ENCODE peak calls at places on chromosomes 11 and 22, in nine cellular contexts. One of them, this sample, is unnamed.

GRCh38 chr11:16814410-16815046 is 76.1 kb downstream of the C11orf58 start:
- DNase-seq in effector memory CD4-positive, alpha-beta T cell: no peak
- DNase-seq in hepatocyte: no peak
- DNase-seq in pancreas: no peak
- DNase-seq in A549: no peak
- DNase-seq in H1: no peak
- DNase-seq in choroid plexus epithelial cell: no peak
- DNase-seq in lower lobe of right lung: peak; percentile 50
- DNase-seq in Peyer's patch: no peak
- DNase-seq in this sample: no peak

GRCh38 chr11:84819561-84819960 is 807.6 kb downstream of the DLG2 start:
- DNase-seq in pancreas: no peak
- DNase-seq in H1: no peak
- DNase-seq in A549: no peak
- DNase-seq in Peyer's patch: no peak
- DNase-seq in lower lobe of right lung: no peak
- DNase-seq in effector memory CD4-positive, alpha-beta T cell: no peak
- DNase-seq in hepatocyte: no peak
- DNase-seq in choroid plexus epithelial cell: peak; percentile 9
- DNase-seq in this sample: no peak

GRCh38 chr11:71459767-71460320 is 6.8 kb downstream of the NADSYN1 start:
- DNase-seq in hepatocyte: no peak
- DNase-seq in pancreas: no peak
- DNase-seq in lower lobe of right lung: no peak
- DNase-seq in Peyer's patch: no peak
- DNase-seq in A549: no peak
- DNase-seq in H1: no peak
- DNase-seq in effector memory CD4-positive, alpha-beta T cell: no peak
- DNase-seq in choroid plexus epithelial cell: no peak
- DNase-seq in this sample: no peak

GRCh38 chr11:104968856-104969776 is 742 bp upstream of the CASP4 start:
- DNase-seq in pancreas: peak; percentile 48
- DNase-seq in hepatocyte: peak; percentile 11
- DNase-seq in A549: no peak
- DNase-seq in Peyer's patch: no peak
- DNase-seq in H1: peak; percentile 21
- DNase-seq in effector memory CD4-positive, alpha-beta T cell: no peak
- DNase-seq in lower lobe of right lung: peak; percentile 44
- DNase-seq in choroid plexus epithelial cell: peak; percentile 36
- DNase-seq in this sample: peak; percentile 4

GRCh38 chr11:4203603-4204360 is 109.2 kb downstream of the RRM1 start:
- DNase-seq in hepatocyte: no peak
- DNase-seq in pancreas: no peak
- DNase-seq in lower lobe of right lung: no peak
- DNase-seq in A549: peak; percentile 9
- DNase-seq in Peyer's patch: no peak
- DNase-seq in effector memory CD4-positive, alpha-beta T cell: no peak
- DNase-seq in choroid plexus epithelial cell: no peak
- DNase-seq in H1: no peak
- DNase-seq in this sample: peak; percentile 58

GRCh38 chr22:41939981-41940852 is 6.7 kb downstream of the CENPM start:
- DNase-seq in Peyer's patch: peak; percentile 99
- DNase-seq in choroid plexus epithelial cell: no peak
- DNase-seq in lower lobe of right lung: peak; percentile 66
- DNase-seq in pancreas: no peak
- DNase-seq in effector memory CD4-positive, alpha-beta T cell: peak; percentile 96
- DNase-seq in H1: no peak
- DNase-seq in A549: peak; percentile 67
- DNase-seq in hepatocyte: no peak
- DNase-seq in this sample: peak; percentile 66

GRCh38 chr11:126059238-126059761 is 3.4 kb downstream of the CDON start:
- DNase-seq in Peyer's patch: no peak
- DNase-seq in hepatocyte: no peak
- DNase-seq in effector memory CD4-positive, alpha-beta T cell: no peak
- DNase-seq in A549: no peak
- DNase-seq in choroid plexus epithelial cell: no peak
- DNase-seq in H1: no peak
- DNase-seq in pancreas: no peak
- DNase-seq in lower lobe of right lung: no peak
- DNase-seq in this sample: peak; percentile 50

GRCh38 chr11:69823641-69824285 is 4.5 kb upstream of the FGF3 start:
- DNase-seq in pancreas: no peak
- DNase-seq in effector memory CD4-positive, alpha-beta T cell: no peak
- DNase-seq in choroid plexus epithelial cell: no peak
- DNase-seq in hepatocyte: no peak
- DNase-seq in lower lobe of right lung: no peak
- DNase-seq in A549: no peak
- DNase-seq in H1: no peak
- DNase-seq in Peyer's patch: no peak
- DNase-seq in this sample: peak; percentile 39

GRCh38 chr22:35997438-35997837 is 31.2 kb downstream of the RBFOX2 start:
- DNase-seq in choroid plexus epithelial cell: peak; percentile 86
- DNase-seq in effector memory CD4-positive, alpha-beta T cell: no peak
- DNase-seq in lower lobe of right lung: no peak
- DNase-seq in hepatocyte: peak; percentile 24
- DNase-seq in pancreas: no peak
- DNase-seq in A549: no peak
- DNase-seq in Peyer's patch: no peak
- DNase-seq in H1: no peak
- DNase-seq in this sample: no peak

GRCh38 chr11:27723685-27724084 is 23.4 kb upstream of the BDNF start:
- DNase-seq in lower lobe of right lung: no peak
- DNase-seq in effector memory CD4-positive, alpha-beta T cell: no peak
- DNase-seq in pancreas: no peak
- DNase-seq in choroid plexus epithelial cell: peak; percentile 39
- DNase-seq in hepatocyte: no peak
- DNase-seq in Peyer's patch: no peak
- DNase-seq in H1: no peak
- DNase-seq in A549: no peak
- DNase-seq in this sample: peak; percentile 5

GRCh38 chr11:69832561-69833413 is 13.6 kb upstream of the FGF3 start:
- DNase-seq in pancreas: no peak
- DNase-seq in Peyer's patch: no peak
- DNase-seq in hepatocyte: no peak
- DNase-seq in effector memory CD4-positive, alpha-beta T cell: no peak
- DNase-seq in H1: no peak
- DNase-seq in choroid plexus epithelial cell: no peak
- DNase-seq in lower lobe of right lung: no peak
- DNase-seq in A549: no peak
- DNase-seq in this sample: peak; percentile 75

GRCh38 chr22:26887456-26887855 is 230.1 kb downstream of the MIAT start:
- DNase-seq in pancreas: no peak
- DNase-seq in H1: no peak
- DNase-seq in Peyer's patch: no peak
- DNase-seq in effector memory CD4-positive, alpha-beta T cell: no peak
- DNase-seq in lower lobe of right lung: no peak
- DNase-seq in choroid plexus epithelial cell: peak; percentile 87
- DNase-seq in A549: peak; percentile 47
- DNase-seq in hepatocyte: peak; percentile 24
- DNase-seq in this sample: no peak

GRCh38 chr11:14981507-14981906 is 9.4 kb upstream of the CALCA start:
- DNase-seq in hepatocyte: no peak
- DNase-seq in Peyer's patch: no peak
- DNase-seq in lower lobe of right lung: no peak
- DNase-seq in effector memory CD4-positive, alpha-beta T cell: no peak
- DNase-seq in pancreas: no peak
- DNase-seq in A549: no peak
- DNase-seq in H1: no peak
- DNase-seq in choroid plexus epithelial cell: no peak
- DNase-seq in this sample: no peak

GRCh38 chr22:40856513-40857308 is at the start of the genes ST13 and XPNPEP3:
- DNase-seq in Peyer's patch: peak; percentile 96
- DNase-seq in choroid plexus epithelial cell: peak; percentile 98
- DNase-seq in A549: peak; percentile 95
- DNase-seq in H1: peak; percentile 88
- DNase-seq in hepatocyte: peak; percentile 98
- DNase-seq in effector memory CD4-positive, alpha-beta T cell: peak; percentile 94
- DNase-seq in lower lobe of right lung: peak; percentile 99
- DNase-seq in pancreas: peak; percentile 99
- DNase-seq in this sample: peak; percentile 95

GRCh38 chr11:32088117-32088941 is 2.5 kb upstream of the RCN1 start:
- DNase-seq in Peyer's patch: no peak
- DNase-seq in hepatocyte: peak; percentile 37
- DNase-seq in pancreas: no peak
- DNase-seq in H1: no peak
- DNase-seq in choroid plexus epithelial cell: peak; percentile 95
- DNase-seq in effector memory CD4-positive, alpha-beta T cell: no peak
- DNase-seq in A549: no peak
- DNase-seq in lower lobe of right lung: no peak
- DNase-seq in this sample: no peak

GRCh38 chr22:46580940-46581579 is 39.1 kb upstream of the GRAMD4 start:
- DNase-seq in choroid plexus epithelial cell: no peak
- DNase-seq in effector memory CD4-positive, alpha-beta T cell: no peak
- DNase-seq in A549: no peak
- DNase-seq in H1: no peak
- DNase-seq in hepatocyte: peak; percentile 8
- DNase-seq in Peyer's patch: no peak
- DNase-seq in lower lobe of right lung: peak; percentile 28
- DNase-seq in pancreas: no peak
- DNase-seq in this sample: no peak

GRCh38 chr11:2379471-2380174 is 2.5 kb downstream of the CD81 start:
- DNase-seq in choroid plexus epithelial cell: no peak
- DNase-seq in A549: no peak
- DNase-seq in pancreas: peak; percentile 76
- DNase-seq in Peyer's patch: no peak
- DNase-seq in H1: no peak
- DNase-seq in lower lobe of right lung: peak; percentile 48
- DNase-seq in hepatocyte: no peak
- DNase-seq in effector memory CD4-positive, alpha-beta T cell: no peak
- DNase-seq in this sample: no peak
- H3K4me3 ChIP-seq in choroid plexus epithelial cell: peak overlapping the region; percentile 87
- H3K4me3 ChIP-seq in A549: no peak overlapping the region
- H3K4me3 ChIP-seq in pancreas: peak overlapping the region; percentile 26
- H3K4me3 ChIP-seq in Peyer's patch: peak overlapping the region; percentile 92
- H3K4me3 ChIP-seq in H1: no peak overlapping the region
- H3K4me3 ChIP-seq in lower lobe of right lung: peak overlapping the region; percentile 48
- H3K4me3 ChIP-seq in hepatocyte: no peak overlapping the region
- H3K4me3 ChIP-seq in effector memory CD4-positive, alpha-beta T cell: no peak overlapping the region
- H3K4me3 ChIP-seq in this sample: no peak overlapping the region

DNA sequence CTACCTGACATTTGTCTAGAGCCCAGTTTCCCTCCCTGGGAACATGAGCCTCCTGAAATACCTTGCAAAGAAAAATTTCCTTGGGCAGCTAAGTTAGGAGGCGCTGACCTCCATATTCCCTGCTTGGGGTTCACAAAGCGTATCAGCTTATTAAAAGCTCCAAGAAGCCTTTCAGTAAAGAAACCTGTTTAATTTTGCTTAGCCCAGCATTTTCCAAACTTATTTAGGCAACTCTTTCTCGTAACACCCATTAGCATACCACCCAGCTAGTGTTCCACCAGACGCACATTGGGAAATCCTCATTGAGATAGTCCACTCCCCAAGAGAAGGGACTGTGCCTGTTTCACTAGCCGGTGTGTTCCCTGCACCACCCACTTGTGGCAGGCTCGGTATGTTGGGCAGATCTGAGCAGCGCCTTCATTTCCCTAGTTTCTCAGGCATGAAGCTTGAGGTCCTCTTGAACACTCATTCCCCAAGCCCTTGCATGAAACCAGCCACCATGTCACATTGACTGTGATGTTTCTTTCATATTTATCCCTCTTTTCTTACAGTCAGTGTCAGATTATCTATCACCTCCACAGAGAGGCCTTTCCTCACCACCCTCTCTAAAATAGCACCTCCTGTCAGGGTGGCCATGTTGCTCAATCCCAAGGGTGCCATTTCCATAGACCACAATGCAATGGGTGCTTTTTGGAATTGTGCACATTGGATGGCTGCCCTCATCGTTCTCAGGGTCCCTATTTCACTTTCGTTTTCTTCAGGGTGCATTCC is 12.5 kb upstream of the ELF5 start:
- DNase-seq in hepatocyte: no peak
- DNase-seq in lower lobe of right lung: no peak
- DNase-seq in effector memory CD4-positive, alpha-beta T cell: no peak
- DNase-seq in H1: no peak
- DNase-seq in Peyer's patch: no peak
- DNase-seq in A549: no peak
- DNase-seq in choroid plexus epithelial cell: no peak
- DNase-seq in pancreas: no peak
- DNase-seq in this sample: no peak
- H3K4me3 ChIP-seq in hepatocyte: no peak overlapping the region
- H3K4me3 ChIP-seq in lower lobe of right lung: no peak overlapping the region
- H3K4me3 ChIP-seq in effector memory CD4-positive, alpha-beta T cell: no peak overlapping the region
- H3K4me3 ChIP-seq in H1: no peak overlapping the region
- H3K4me3 ChIP-seq in Peyer's patch: no peak overlapping the region
- H3K4me3 ChIP-seq in A549: no peak overlapping the region
- H3K4me3 ChIP-seq in choroid plexus epithelial cell: no peak overlapping the region
- H3K4me3 ChIP-seq in pancreas: no peak overlapping the region
- H3K4me3 ChIP-seq in this sample: no peak overlapping the region

GRCh38 chr11:8269636-8270035 is 6.0 kb upstream of the LMO1 start:
- DNase-seq in H1: no peak
- DNase-seq in Peyer's patch: no peak
- DNase-seq in choroid plexus epithelial cell: no peak
- DNase-seq in hepatocyte: no peak
- DNase-seq in effector memory CD4-positive, alpha-beta T cell: no peak
- DNase-seq in lower lobe of right lung: no peak
- DNase-seq in pancreas: no peak
- DNase-seq in A549: no peak
- DNase-seq in this sample: no peak

GRCh38 chr11:8266246-8267241 is 2.9 kb upstream of the LMO1 start:
- DNase-seq in lower lobe of right lung: no peak
- DNase-seq in Peyer's patch: no peak
- DNase-seq in choroid plexus epithelial cell: no peak
- DNase-seq in A549: no peak
- DNase-seq in effector memory CD4-positive, alpha-beta T cell: no peak
- DNase-seq in H1: no peak
- DNase-seq in pancreas: no peak
- DNase-seq in hepatocyte: no peak
- DNase-seq in this sample: no peak

GRCh38 chr11:8267280-8267679 is 3.6 kb upstream of the LMO1 start:
- DNase-seq in pancreas: no peak
- DNase-seq in choroid plexus epithelial cell: no peak
- DNase-seq in H1: no peak
- DNase-seq in effector memory CD4-positive, alpha-beta T cell: no peak
- DNase-seq in hepatocyte: no peak
- DNase-seq in lower lobe of right lung: no peak
- DNase-seq in Peyer's patch: no peak
- DNase-seq in A549: no peak
- DNase-seq in this sample: no peak

GRCh38 chr11:8268530-8269461 is 5.1 kb upstream of the LMO1 start:
- DNase-seq in lower lobe of right lung: peak; percentile 20
- DNase-seq in Peyer's patch: no peak
- DNase-seq in H1: no peak
- DNase-seq in hepatocyte: peak; percentile 48
- DNase-seq in choroid plexus epithelial cell: no peak
- DNase-seq in effector memory CD4-positive, alpha-beta T cell: no peak
- DNase-seq in A549: no peak
- DNase-seq in pancreas: no peak
- DNase-seq in this sample: peak; percentile 88

GRCh38 chr11:8267831-8268529 is 4.3 kb upstream of the LMO1 start:
- DNase-seq in pancreas: no peak
- DNase-seq in hepatocyte: no peak
- DNase-seq in effector memory CD4-positive, alpha-beta T cell: no peak
- DNase-seq in lower lobe of right lung: no peak
- DNase-seq in choroid plexus epithelial cell: no peak
- DNase-seq in Peyer's patch: no peak
- DNase-seq in H1: no peak
- DNase-seq in A549: no peak
- DNase-seq in this sample: peak; percentile 88
- H3K4me3 ChIP-seq in pancreas: peak overlapping the region; percentile 57
- H3K4me3 ChIP-seq in hepatocyte: peak overlapping the region; percentile 39
- H3K4me3 ChIP-seq in effector memory CD4-positive, alpha-beta T cell: peak overlapping the region; percentile 42
- H3K4me3 ChIP-seq in lower lobe of right lung: peak overlapping the region; percentile 51
- H3K4me3 ChIP-seq in choroid plexus epithelial cell: no peak overlapping the region
- H3K4me3 ChIP-seq in Peyer's patch: peak overlapping the region; percentile 52
- H3K4me3 ChIP-seq in H1: peak overlapping the region; percentile 45
- H3K4me3 ChIP-seq in A549: peak overlapping the region; percentile 79
- H3K4me3 ChIP-seq in this sample: peak overlapping the region; percentile 42

GRCh38 chr11:62879554-62879953 is 1.1 kb upstream of the SLC3A2 start:
- DNase-seq in A549: no peak
- DNase-seq in Peyer's patch: no peak
- DNase-seq in hepatocyte: no peak
- DNase-seq in lower lobe of right lung: no peak
- DNase-seq in pancreas: no peak
- DNase-seq in H1: no peak
- DNase-seq in choroid plexus epithelial cell: peak; percentile 48
- DNase-seq in effector memory CD4-positive, alpha-beta T cell: no peak
- DNase-seq in this sample: peak; percentile 49
- H3K4me3 ChIP-seq in A549: no peak overlapping the region
- H3K4me3 ChIP-seq in Peyer's patch: no peak overlapping the region
- H3K4me3 ChIP-seq in hepatocyte: no peak overlapping the region
- H3K4me3 ChIP-seq in lower lobe of right lung: peak overlapping the region; percentile 93
- H3K4me3 ChIP-seq in pancreas: no peak overlapping the region
- H3K4me3 ChIP-seq in H1: peak overlapping the region; percentile 67
- H3K4me3 ChIP-seq in choroid plexus epithelial cell: peak overlapping the region; percentile 100
- H3K4me3 ChIP-seq in effector memory CD4-positive, alpha-beta T cell: no peak overlapping the region
- H3K4me3 ChIP-seq in this sample: no peak overlapping the region